ENCODE peak calls at places on chromosome 7, in ten cellular contexts. V is IMR-90; J is sigmoid colon; R is HCT116; Y is A673; F is CD8-positive, alpha-beta T cell; L is SK-N-SH; A is suprapubic skin; K is pancreas; P is ovary. Z is an unnamed sample.

GRCh38 chr7:28132959-28133745 is 47.4 kb downstream of the JAZF1 start:
- DNase-seq in K (no peak), R (no peak), F (no peak), J (no peak), Y (no peak), P (no peak), L (peak; percentile 41), A (no peak), V (no peak), Z (no peak)

GRCh38 chr7:128879939-128880746 is 17.5 kb downstream of the ATP6V1F start:
- DNase-seq in A (no peak), J (peak; percentile 84), F (no peak), P (peak; percentile 76), Y (peak; percentile 78), R (no peak), L (peak; percentile 99), V (peak; percentile 58), K (peak; percentile 73), Z (no peak)

GRCh38 chr7:144656960-144657359 is 178.9 kb downstream of the TPK1 start:
- DNase-seq in K (no peak), A (no peak), V (no peak), F (no peak), L (no peak), J (no peak), R (no peak), P (no peak), Y (peak; percentile 4), Z (no peak)

GRCh38 chr7:133290676-133291332 is 37.9 kb downstream of the EXOC4 start:
- DNase-seq in L (no peak), V (peak; percentile 19), J (no peak), P (no peak), F (no peak), K (no peak), Y (no peak), R (no peak), A (no peak), Z (no peak)

GRCh38 chr7:47988496-47989386 is 9.3 kb upstream of the HUS1 start:
- DNase-seq in R (no peak), P (no peak), F (no peak), J (no peak), K (no peak), A (no peak), Y (no peak), V (peak; percentile 5), L (peak; percentile 56), Z (no peak)

GRCh38 chr7:130351664-130352015 is 7.0 kb downstream of the CPA5 start:
- DNase-seq in F (no peak), V (no peak), R (no peak), L (peak; percentile 18), K (no peak), A (peak; percentile 79), Y (no peak), J (no peak), P (no peak), Z (no peak)

GRCh38 chr7:132542895-132543294 is 33.4 kb downstream of the PLXNA4 start:
- DNase-seq in J (no peak), F (no peak), R (no peak), Y (no peak), K (no peak), A (no peak), P (no peak), L (no peak), V (no peak), Z (no peak)

GRCh38 chr7:126957443-126957842 is 295.3 kb downstream of the GRM8 start:
- DNase-seq in V (no peak), J (no peak), L (no peak), K (no peak), A (no peak), R (no peak), Y (no peak), F (no peak), P (no peak), Z (no peak)

GRCh38 chr7:102460467-102460866 is 4.2 kb downstream of the ALKBH4 start:
- DNase-seq in P (no peak), L (no peak), Y (no peak), R (no peak), J (no peak), A (no peak), V (no peak), K (no peak), F (no peak), Z (no peak)

GRCh38 chr7:36048141-36048901 is 104.7 kb upstream of the EEPD1 start:
- DNase-seq in Y (peak; percentile 34), L (peak; percentile 58), J (peak; percentile 75), A (no peak), F (no peak), V (peak; percentile 83), R (no peak), P (no peak), K (no peak), Z (peak; percentile 69)

GRCh38 chr7:143396182-143396581 is 12.5 kb downstream of the EPHA1 start:
- DNase-seq in R (no peak), P (no peak), V (no peak), J (no peak), A (no peak), F (no peak), Y (no peak), L (no peak), K (no peak), Z (no peak)

GRCh38 chr7:100867796-100868485 is 754 bp downstream of the TRIP6 start:
- DNase-seq in A (no peak), J (no peak), L (peak; percentile 46), V (no peak), R (no peak), F (no peak), Y (no peak), P (no peak), K (no peak), Z (no peak)

GRCh38 chr7:84207025-84207424 is 12.4 kb upstream of the SEMA3A start:
- DNase-seq in V (no peak), P (no peak), J (no peak), L (no peak), R (no peak), K (no peak), A (no peak), Y (peak; percentile 95), F (no peak), Z (no peak)

GRCh38 chr7:157984138-157984913 is 603.3 kb downstream of the PTPRN2 start:
- DNase-seq in A (no peak), K (no peak), J (no peak), Y (no peak), V (no peak), F (no peak), L (peak; percentile 75), P (no peak), R (no peak), Z (no peak)
- H3K9me3 ChIP-seq in A (no peaks in the 10 kb centered on the region), K (no peaks in the 10 kb centered on the region), J (no peaks in the 10 kb centered on the region), Y (no peaks in the 10 kb centered on the region), V (peaks cover 34% of the 10 kb centered on the region), F (no peaks in the 10 kb centered on the region), L (no peaks in the 10 kb centered on the region), P (no peaks in the 10 kb centered on the region), R (no peaks in the 10 kb centered on the region), Z (peaks cover 81% of the 10 kb centered on the region)

GRCh38 chr7:30286749-30287148 is 2.4 kb downstream of the ZNRF2 start:
- DNase-seq in A (no peak), F (no peak), K (no peak), L (no peak), Y (no peak), V (no peak), P (no peak), R (no peak), J (no peak), Z (no peak)
- H3K4me3 ChIP-seq in A (peak overlapping the region; percentile 89), F (no peak overlapping the region), K (peak overlapping the region; percentile 83), L (peak overlapping the region; percentile 92), Y (peak overlapping the region; percentile 90), V (no peak overlapping the region), P (peak overlapping the region; percentile 57), R (peak overlapping the region; percentile 69), J (peak overlapping the region; percentile 97), Z (no peak overlapping the region)

GRCh38 chr7:41643616-41644015 is 59.3 kb downstream of the INHBA start:
- DNase-seq in Y (no peak), L (no peak), R (no peak), A (no peak), J (no peak), V (no peak), K (no peak), F (no peak), P (no peak), Z (no peak)

GRCh38 chr7:41640487-41640886 is 62.4 kb downstream of the INHBA start:
- DNase-seq in K (no peak), V (peak; percentile 8), Y (no peak), A (no peak), J (no peak), R (no peak), F (no peak), P (no peak), L (no peak), Z (no peak)

GRCh38 chr7:41637051-41637450 is 65.8 kb downstream of the INHBA start:
- DNase-seq in J (no peak), F (no peak), L (no peak), A (no peak), V (peak; percentile 49), K (no peak), R (no peak), Y (no peak), P (no peak), Z (no peak)

GRCh38 chr7:41641006-41641714 is 61.7 kb downstream of the INHBA start:
- DNase-seq in R (no peak), F (no peak), K (no peak), V (peak; percentile 23), A (no peak), L (no peak), J (no peak), P (no peak), Y (peak; percentile 68), Z (no peak)
- TF ChIP-seq CTCF in R (no peak), F (no peak), K (no peak), V (no peak), A (no peak), L (no peak), J (no peak), P (no peak), Y (no peak), Z (no peak)

GRCh38 chr7:16115374-16115773 is 306.0 kb downstream of the CRPPA start:
- DNase-seq in R (no peak), L (no peak), A (no peak), J (no peak), F (no peak), K (no peak), P (no peak), V (no peak), Y (no peak), Z (no peak)

GRCh38 chr7:16114633-16115032 is 306.7 kb downstream of the CRPPA start:
- DNase-seq in K (no peak), Y (peak; percentile 48), V (peak; percentile 59), P (no peak), L (no peak), R (peak; percentile 52), A (no peak), J (no peak), F (no peak), Z (peak; percentile 16)

GRCh38 chr7:16114071-16114470 is 307.3 kb downstream of the CRPPA start:
- DNase-seq in K (no peak), V (no peak), P (no peak), L (no peak), Y (no peak), F (no peak), A (no peak), R (no peak), J (no peak), Z (no peak)

DNA sequence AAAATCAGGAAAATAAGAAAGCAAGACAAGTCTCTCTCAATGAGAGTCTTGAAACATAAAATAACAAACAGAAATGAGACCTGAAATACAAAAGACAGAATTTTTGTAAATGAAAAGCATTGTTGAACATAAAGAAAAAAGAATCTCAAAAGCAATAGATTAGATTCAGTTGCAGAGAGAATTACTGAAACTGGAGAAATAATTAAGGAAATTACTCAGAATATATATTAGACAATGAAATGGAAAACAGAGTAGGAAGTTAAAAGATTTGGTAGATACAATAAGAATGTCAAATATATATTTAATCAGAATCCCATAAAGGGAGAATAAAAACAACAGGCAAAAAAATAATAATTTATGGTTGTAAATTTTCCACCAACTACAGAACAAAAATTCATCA is 308.3 kb downstream of the CRPPA start:
- DNase-seq in A (no peak), J (no peak), L (no peak), Y (no peak), F (no peak), K (no peak), P (no peak), R (no peak), V (no peak), Z (no peak)
- H3K9me3 ChIP-seq in A (peaks cover 7% of the 10 kb centered on the region), J (peaks cover 5% of the 10 kb centered on the region), L (peaks cover 11% of the 10 kb centered on the region), Y (peaks cover 22% of the 10 kb centered on the region), F (no peaks in the 10 kb centered on the region), K (no peaks in the 10 kb centered on the region), P (no peaks in the 10 kb centered on the region), R (peaks cover 4% of the 10 kb centered on the region), V (no peaks in the 10 kb centered on the region), Z (no peaks in the 10 kb centered on the region)

Z was measured in AG04450.